ENCODE peak calls at places on chromosomes 12 and 14, in eight cellular contexts. One of them, this sample, is unnamed.

GRCh38 chr12:75727577-75727976 is 216.2 kb upstream of the KRR1 start:
- DNase-seq in ovary: no peak
- DNase-seq in upper lobe of right lung: no peak
- DNase-seq in CD4-positive, CD25-positive, alpha-beta regulatory T cell: no peak
- DNase-seq in Caco-2: peak; percentile 24
- DNase-seq in pancreas: no peak
- DNase-seq in fibroblast of the aortic adventitia: no peak
- DNase-seq in WERI-Rb-1: no peak
- DNase-seq in this sample: no peak

GRCh38 chr12:124322271-124322998 is 27.5 kb downstream of the RFLNA start:
- DNase-seq in ovary: no peak
- DNase-seq in upper lobe of right lung: no peak
- DNase-seq in CD4-positive, CD25-positive, alpha-beta regulatory T cell: no peak
- DNase-seq in Caco-2: no peak
- DNase-seq in pancreas: no peak
- DNase-seq in fibroblast of the aortic adventitia: peak; percentile 17
- DNase-seq in WERI-Rb-1: no peak
- DNase-seq in this sample: no peak

GRCh38 chr14:20247651-20248246 is 8.7 kb downstream of the OR11H4 start:
- DNase-seq in ovary: no peak
- DNase-seq in upper lobe of right lung: no peak
- DNase-seq in CD4-positive, CD25-positive, alpha-beta regulatory T cell: no peak
- DNase-seq in Caco-2: peak; percentile 34
- DNase-seq in pancreas: no peak
- DNase-seq in fibroblast of the aortic adventitia: no peak
- DNase-seq in WERI-Rb-1: no peak
- DNase-seq in this sample: no peak

GRCh38 chr14:31806249-31806648 is 245.0 kb downstream of the NUBPL start:
- DNase-seq in ovary: no peak
- DNase-seq in upper lobe of right lung: no peak
- DNase-seq in CD4-positive, CD25-positive, alpha-beta regulatory T cell: no peak
- DNase-seq in Caco-2: no peak
- DNase-seq in pancreas: no peak
- DNase-seq in fibroblast of the aortic adventitia: no peak
- DNase-seq in WERI-Rb-1: no peak
- DNase-seq in this sample: no peak

GRCh38 chr14:61033851-61034250 is 52.8 kb downstream of the SLC38A6 start:
- DNase-seq in ovary: no peak
- DNase-seq in upper lobe of right lung: no peak
- DNase-seq in CD4-positive, CD25-positive, alpha-beta regulatory T cell: no peak
- DNase-seq in Caco-2: no peak
- DNase-seq in pancreas: no peak
- DNase-seq in fibroblast of the aortic adventitia: peak; percentile 53
- DNase-seq in WERI-Rb-1: no peak
- DNase-seq in this sample: no peak

GRCh38 chr12:19206493-19207077 is 77.1 kb downstream of the PLEKHA5 start:
- DNase-seq in ovary: no peak
- DNase-seq in upper lobe of right lung: no peak
- DNase-seq in CD4-positive, CD25-positive, alpha-beta regulatory T cell: no peak
- DNase-seq in Caco-2: no peak
- DNase-seq in pancreas: no peak
- DNase-seq in fibroblast of the aortic adventitia: no peak
- DNase-seq in WERI-Rb-1: no peak
- DNase-seq in this sample: no peak

GRCh38 chr14:69879175-69880047 is at the start of gene SMOC1:
- DNase-seq in ovary: no peak
- DNase-seq in upper lobe of right lung: no peak
- DNase-seq in CD4-positive, CD25-positive, alpha-beta regulatory T cell: no peak
- DNase-seq in Caco-2: no peak
- DNase-seq in pancreas: peak; percentile 92
- DNase-seq in fibroblast of the aortic adventitia: peak; percentile 9
- DNase-seq in WERI-Rb-1: peak; percentile 91
- DNase-seq in this sample: peak; percentile 25

GRCh38 chr14:54562334-54562733 is 4.6 kb upstream of the SAMD4A start:
- DNase-seq in ovary: no peak
- DNase-seq in upper lobe of right lung: no peak
- DNase-seq in CD4-positive, CD25-positive, alpha-beta regulatory T cell: no peak
- DNase-seq in Caco-2: no peak
- DNase-seq in pancreas: no peak
- DNase-seq in fibroblast of the aortic adventitia: peak; percentile 21
- DNase-seq in WERI-Rb-1: no peak
- DNase-seq in this sample: no peak

GRCh38 chr14:32075636-32076277 is 1.3 kb upstream of the ARHGAP5 start:
- DNase-seq in ovary: peak; percentile 29
- DNase-seq in upper lobe of right lung: no peak
- DNase-seq in CD4-positive, CD25-positive, alpha-beta regulatory T cell: no peak
- DNase-seq in Caco-2: no peak
- DNase-seq in pancreas: peak; percentile 78
- DNase-seq in fibroblast of the aortic adventitia: peak; percentile 26
- DNase-seq in WERI-Rb-1: no peak
- DNase-seq in this sample: no peak

GRCh38 chr14:103879570-103880333 is 32.4 kb upstream of the PPP1R13B start:
- DNase-seq in ovary: peak; percentile 60
- DNase-seq in upper lobe of right lung: peak; percentile 92
- DNase-seq in CD4-positive, CD25-positive, alpha-beta regulatory T cell: no peak
- DNase-seq in Caco-2: peak; percentile 90
- DNase-seq in pancreas: peak; percentile 97
- DNase-seq in fibroblast of the aortic adventitia: no peak
- DNase-seq in WERI-Rb-1: no peak
- DNase-seq in this sample: no peak

GRCh38 chr12:97560766-97561165 is 98.2 kb downstream of the RMST start:
- DNase-seq in ovary: no peak
- DNase-seq in upper lobe of right lung: no peak
- DNase-seq in CD4-positive, CD25-positive, alpha-beta regulatory T cell: no peak
- DNase-seq in Caco-2: no peak
- DNase-seq in pancreas: no peak
- DNase-seq in fibroblast of the aortic adventitia: no peak
- DNase-seq in WERI-Rb-1: no peak
- DNase-seq in this sample: no peak

GRCh38 chr12:120117961-120118709 is 1.6 kb upstream of the RAB35 start:
- DNase-seq in ovary: no peak
- DNase-seq in upper lobe of right lung: no peak
- DNase-seq in CD4-positive, CD25-positive, alpha-beta regulatory T cell: no peak
- DNase-seq in Caco-2: no peak
- DNase-seq in pancreas: no peak
- DNase-seq in fibroblast of the aortic adventitia: peak; percentile 44
- DNase-seq in WERI-Rb-1: no peak
- DNase-seq in this sample: no peak

GRCh38 chr12:57230381-57231155 is 1.1 kb downstream of the SHMT2 start:
- DNase-seq in ovary: no peak
- DNase-seq in upper lobe of right lung: no peak
- DNase-seq in CD4-positive, CD25-positive, alpha-beta regulatory T cell: no peak
- DNase-seq in Caco-2: no peak
- DNase-seq in pancreas: peak; percentile 48
- DNase-seq in fibroblast of the aortic adventitia: peak; percentile 48
- DNase-seq in WERI-Rb-1: no peak
- DNase-seq in this sample: peak; percentile 6
- H3K4me3 ChIP-seq in ovary: peak overlapping the region; percentile 66
- H3K4me3 ChIP-seq in upper lobe of right lung: peak overlapping the region; percentile 81
- H3K4me3 ChIP-seq in CD4-positive, CD25-positive, alpha-beta regulatory T cell: peak overlapping the region; percentile 94
- H3K4me3 ChIP-seq in Caco-2: peak overlapping the region; percentile 62
- H3K4me3 ChIP-seq in pancreas: peak overlapping the region; percentile 58
- H3K4me3 ChIP-seq in fibroblast of the aortic adventitia: peak overlapping the region; percentile 93
- H3K4me3 ChIP-seq in WERI-Rb-1: peak overlapping the region; percentile 87
- H3K4me3 ChIP-seq in this sample: peak overlapping the region; percentile 89

GRCh38 chr12:64656429-64656828 is 46.1 kb downstream of the RASSF3 start:
- DNase-seq in ovary: no peak
- DNase-seq in upper lobe of right lung: no peak
- DNase-seq in CD4-positive, CD25-positive, alpha-beta regulatory T cell: no peak
- DNase-seq in Caco-2: peak; percentile 69
- DNase-seq in pancreas: no peak
- DNase-seq in fibroblast of the aortic adventitia: no peak
- DNase-seq in WERI-Rb-1: no peak
- DNase-seq in this sample: no peak

GRCh38 chr12:64652346-64652745 is 42.1 kb downstream of the RASSF3 start:
- DNase-seq in ovary: no peak
- DNase-seq in upper lobe of right lung: no peak
- DNase-seq in CD4-positive, CD25-positive, alpha-beta regulatory T cell: no peak
- DNase-seq in Caco-2: no peak
- DNase-seq in pancreas: no peak
- DNase-seq in fibroblast of the aortic adventitia: no peak
- DNase-seq in WERI-Rb-1: no peak
- DNase-seq in this sample: no peak

GRCh38 chr12:64653123-64653522 is 42.8 kb downstream of the RASSF3 start:
- DNase-seq in ovary: no peak
- DNase-seq in upper lobe of right lung: no peak
- DNase-seq in CD4-positive, CD25-positive, alpha-beta regulatory T cell: no peak
- DNase-seq in Caco-2: no peak
- DNase-seq in pancreas: no peak
- DNase-seq in fibroblast of the aortic adventitia: no peak
- DNase-seq in WERI-Rb-1: no peak
- DNase-seq in this sample: no peak

GRCh38 chr12:64655141-64655540 is 44.8 kb downstream of the RASSF3 start:
- DNase-seq in ovary: no peak
- DNase-seq in upper lobe of right lung: no peak
- DNase-seq in CD4-positive, CD25-positive, alpha-beta regulatory T cell: no peak
- DNase-seq in Caco-2: peak; percentile 54
- DNase-seq in pancreas: no peak
- DNase-seq in fibroblast of the aortic adventitia: no peak
- DNase-seq in WERI-Rb-1: no peak
- DNase-seq in this sample: no peak

DNA sequence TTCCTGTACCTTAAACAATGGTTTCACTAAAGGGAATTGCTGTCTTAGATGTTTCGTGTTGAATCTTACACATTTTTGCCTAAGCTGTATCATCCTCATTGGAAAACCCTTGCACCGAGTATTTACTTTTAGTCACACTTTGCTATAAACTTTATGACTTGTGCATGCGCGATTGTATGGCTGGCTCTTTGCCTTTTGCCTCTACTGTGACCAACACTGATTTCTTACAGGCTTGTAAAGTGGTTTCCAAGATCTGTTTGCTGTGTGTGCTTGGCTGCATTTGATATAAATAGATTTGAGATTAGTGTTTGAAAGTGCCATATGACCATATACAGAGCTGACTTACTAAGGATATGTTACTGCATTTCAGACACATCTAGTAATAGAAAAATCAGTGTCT is 40.5 kb downstream of the RASSF3 start:
- DNase-seq in ovary: no peak
- DNase-seq in upper lobe of right lung: no peak
- DNase-seq in CD4-positive, CD25-positive, alpha-beta regulatory T cell: no peak
- DNase-seq in Caco-2: no peak
- DNase-seq in pancreas: no peak
- DNase-seq in fibroblast of the aortic adventitia: no peak
- DNase-seq in WERI-Rb-1: no peak
- DNase-seq in this sample: no peak
- H3K4me3 ChIP-seq in ovary: no peak overlapping the region
- H3K4me3 ChIP-seq in upper lobe of right lung: no peak overlapping the region
- H3K4me3 ChIP-seq in CD4-positive, CD25-positive, alpha-beta regulatory T cell: no peak overlapping the region
- H3K4me3 ChIP-seq in Caco-2: no peak overlapping the region
- H3K4me3 ChIP-seq in pancreas: no peak overlapping the region
- H3K4me3 ChIP-seq in fibroblast of the aortic adventitia: no peak overlapping the region
- H3K4me3 ChIP-seq in WERI-Rb-1: no peak overlapping the region
- H3K4me3 ChIP-seq in this sample: no peak overlapping the region

DNA sequence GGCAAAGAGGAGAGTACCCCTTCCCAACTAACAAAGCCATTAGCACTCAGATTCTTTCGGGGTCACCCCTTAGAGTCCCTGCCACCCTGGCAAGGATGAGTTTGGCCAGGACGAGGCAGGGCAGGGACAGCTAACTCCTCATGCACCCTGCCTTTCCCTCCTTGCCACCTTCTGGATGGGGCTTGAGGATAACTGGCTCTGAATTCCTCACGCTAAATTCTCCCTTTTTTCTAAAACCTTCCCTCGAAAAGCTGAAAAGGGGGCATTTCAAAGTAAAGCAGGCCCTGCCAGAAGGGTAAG is 9.1 kb downstream of the RARG start:
- DNase-seq in ovary: no peak
- DNase-seq in upper lobe of right lung: no peak
- DNase-seq in CD4-positive, CD25-positive, alpha-beta regulatory T cell: no peak
- DNase-seq in Caco-2: no peak
- DNase-seq in pancreas: no peak
- DNase-seq in fibroblast of the aortic adventitia: no peak
- DNase-seq in WERI-Rb-1: no peak
- DNase-seq in this sample: no peak
- H3K4me3 ChIP-seq in ovary: no peak overlapping the region
- H3K4me3 ChIP-seq in upper lobe of right lung: no peak overlapping the region
- H3K4me3 ChIP-seq in CD4-positive, CD25-positive, alpha-beta regulatory T cell: peak overlapping the region; percentile 31
- H3K4me3 ChIP-seq in Caco-2: no peak overlapping the region
- H3K4me3 ChIP-seq in pancreas: no peak overlapping the region
- H3K4me3 ChIP-seq in fibroblast of the aortic adventitia: no peak overlapping the region
- H3K4me3 ChIP-seq in WERI-Rb-1: no peak overlapping the region
- H3K4me3 ChIP-seq in this sample: no peak overlapping the region

GRCh38 chr14:52129733-52130132 is 60.9 kb upstream of the NID2 start:
- DNase-seq in ovary: no peak
- DNase-seq in upper lobe of right lung: no peak
- DNase-seq in CD4-positive, CD25-positive, alpha-beta regulatory T cell: no peak
- DNase-seq in Caco-2: no peak
- DNase-seq in pancreas: no peak
- DNase-seq in fibroblast of the aortic adventitia: no peak
- DNase-seq in WERI-Rb-1: no peak
- DNase-seq in this sample: peak; percentile 18

GRCh38 chr14:52119030-52119429 is 50.2 kb upstream of the NID2 start:
- DNase-seq in ovary: no peak
- DNase-seq in upper lobe of right lung: no peak
- DNase-seq in CD4-positive, CD25-positive, alpha-beta regulatory T cell: no peak
- DNase-seq in Caco-2: no peak
- DNase-seq in pancreas: peak; percentile 40
- DNase-seq in fibroblast of the aortic adventitia: no peak
- DNase-seq in WERI-Rb-1: no peak
- DNase-seq in this sample: no peak

GRCh38 chr14:52121441-52121840 is 52.6 kb upstream of the NID2 start:
- DNase-seq in ovary: no peak
- DNase-seq in upper lobe of right lung: no peak
- DNase-seq in CD4-positive, CD25-positive, alpha-beta regulatory T cell: no peak
- DNase-seq in Caco-2: no peak
- DNase-seq in pancreas: no peak
- DNase-seq in fibroblast of the aortic adventitia: peak; percentile 39
- DNase-seq in WERI-Rb-1: no peak
- DNase-seq in this sample: no peak

GRCh38 chr14:52125885-52126284 is 57.0 kb upstream of the NID2 start:
- DNase-seq in ovary: no peak
- DNase-seq in upper lobe of right lung: no peak
- DNase-seq in CD4-positive, CD25-positive, alpha-beta regulatory T cell: no peak
- DNase-seq in Caco-2: no peak
- DNase-seq in pancreas: no peak
- DNase-seq in fibroblast of the aortic adventitia: no peak
- DNase-seq in WERI-Rb-1: no peak
- DNase-seq in this sample: no peak

DNA sequence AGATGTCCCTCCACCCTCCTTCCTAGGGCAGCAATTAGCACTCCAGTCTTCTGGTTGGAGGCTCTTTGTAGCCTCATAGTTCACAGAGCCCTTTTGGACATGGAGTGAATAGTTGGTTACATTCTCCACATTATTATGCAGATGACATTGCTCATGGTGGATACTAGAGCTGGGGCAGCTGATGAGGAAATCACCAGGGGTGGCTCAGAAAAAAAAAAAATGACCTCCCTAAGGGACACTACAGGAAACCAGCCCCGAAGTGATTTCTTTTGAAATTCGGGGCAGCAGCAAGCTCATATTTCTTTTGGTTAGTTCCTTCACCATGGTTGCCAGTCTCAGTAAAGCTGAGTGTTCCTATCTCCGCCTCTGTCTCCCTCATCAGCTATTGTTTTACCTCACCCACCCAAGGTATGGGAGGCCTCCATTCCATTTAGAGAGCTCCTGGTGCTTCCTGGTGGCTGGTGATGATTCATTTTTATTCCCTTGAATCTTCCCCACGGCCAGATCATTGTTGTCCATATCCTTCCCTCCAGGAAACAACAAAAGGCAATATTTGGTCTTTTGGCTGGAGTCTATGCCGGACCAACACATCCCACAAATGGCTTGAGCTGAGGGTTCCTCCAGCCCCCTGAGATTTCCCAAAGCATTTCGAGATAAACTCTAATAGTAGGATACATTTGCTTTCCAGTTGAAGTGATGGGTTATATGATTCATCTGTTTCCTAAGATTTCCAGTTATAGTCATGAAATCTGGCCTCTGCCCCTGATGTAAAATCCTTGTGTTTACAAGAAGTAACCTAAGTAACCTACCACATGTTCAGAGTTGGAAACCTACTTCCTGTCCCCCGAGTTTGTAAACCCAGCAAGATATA is 56.2 kb upstream of the NID2 start:
- DNase-seq in ovary: no peak
- DNase-seq in upper lobe of right lung: no peak
- DNase-seq in CD4-positive, CD25-positive, alpha-beta regulatory T cell: no peak
- DNase-seq in Caco-2: no peak
- DNase-seq in pancreas: no peak
- DNase-seq in fibroblast of the aortic adventitia: peak; percentile 84
- DNase-seq in WERI-Rb-1: no peak
- DNase-seq in this sample: no peak
- H3K4me3 ChIP-seq in ovary: no peak overlapping the region
- H3K4me3 ChIP-seq in upper lobe of right lung: no peak overlapping the region
- H3K4me3 ChIP-seq in CD4-positive, CD25-positive, alpha-beta regulatory T cell: no peak overlapping the region
- H3K4me3 ChIP-seq in Caco-2: no peak overlapping the region
- H3K4me3 ChIP-seq in pancreas: no peak overlapping the region
- H3K4me3 ChIP-seq in fibroblast of the aortic adventitia: no peak overlapping the region
- H3K4me3 ChIP-seq in WERI-Rb-1: no peak overlapping the region
- H3K4me3 ChIP-seq in this sample: no peak overlapping the region